ENCODE peak calls at places on chromosomes 7 and 10, in six cellular contexts. Q is HCT116, I is breast epithelium, O is upper lobe of left lung, X is ovary, T is gastrocnemius medialis. B is an unnamed sample. For H3K36me3, the result is how much of the 10 kb centered on the place peaks cover.

GRCh38 chr10:96496281-96496925 is 17.3 kb downstream of the TLL2 start:
- DNase-seq in X (no peak), T (no peak), O (no peak), I (no peak), Q (no peak), B (no peak)

GRCh38 chr10:96125142-96125515 is 5.0 kb upstream of the ZNF518A start:
- DNase-seq in T (no peak), X (no peak), I (no peak), Q (no peak), O (no peak), B (no peak)

GRCh38 chr10:131586958-131587357 is 275.4 kb upstream of the TCERG1L start:
- DNase-seq in Q (no peak), X (no peak), T (no peak), I (no peak), O (no peak), B (no peak)

GRCh38 chr10:25701651-25702050 is 232.4 kb upstream of the MYO3A start:
- DNase-seq in I (no peak), Q (no peak), X (no peak), T (no peak), O (peak), B (no peak)

GRCh38 chr10:104706886-104707285 is 65.8 kb downstream of the SORCS3 start:
- DNase-seq in Q (no peak), I (no peak), X (no peak), O (no peak), T (no peak), B (no peak)

GRCh38 chr10:47419421-47419820 is 35.3 kb upstream of the ZNF488 start:
- DNase-seq in Q (no peak), T (no peak), O (peak), X (no peak), I (no peak), B (no peak)

GRCh38 chr10:76160758-76161555 is 729.5 kb downstream of the LRMDA start:
- DNase-seq in I (no peak), O (no peak), X (no peak), Q (no peak), T (no peak), B (no peak)

GRCh38 chr10:125247576-125247975 is 87.2 kb upstream of the CTBP2 start:
- DNase-seq in Q (no peak), X (no peak), I (no peak), O (no peak), T (no peak), B (no peak)

GRCh38 chr7:150381096-150381495 is 2.0 kb downstream of the ZNF775 start:
- DNase-seq in I (no peak), Q (no peak), X (no peak), O (no peak), T (no peak), B (no peak)

GRCh38 chr7:90594791-90595317 is 1.3 kb upstream of the CDK14 start:
- DNase-seq in I (no peak), O (no peak), Q (no peak), T (peak), X (peak), B (peak)

GRCh38 chr10:71312840-71313789 is 5.9 kb upstream of the SLC29A3 start:
- DNase-seq in O (no peak), Q (no peak), I (peak), T (peak), X (peak), B (peak)

GRCh38 chr7:37482953-37483352 is 34.3 kb upstream of the ELMO1 start:
- DNase-seq in X (no peak), I (no peak), Q (no peak), O (no peak), T (no peak), B (no peak)

GRCh38 chr10:20274580-20274979 is 458.3 kb downstream of the PLXDC2 start:
- DNase-seq in I (no peak), Q (no peak), T (no peak), X (no peak), O (no peak), B (no peak)

GRCh38 chr7:152663926-152664325 is 12.0 kb downstream of the XRCC2 start:
- DNase-seq in O (no peak), Q (no peak), X (no peak), T (no peak), I (no peak), B (no peak)

GRCh38 chr7:75712517-75713361 is 26.0 kb downstream of the HIP1 start:
- DNase-seq in I (no peak), X (no peak), O (no peak), T (no peak), Q (no peak), B (no peak)

GRCh38 chr10:15367296-15367830 is 3.7 kb downstream of the FAM171A1 start:
- DNase-seq in I (no peak), Q (no peak), O (no peak), T (no peak), X (no peak), B (no peak)

GRCh38 chr7:20320322-20320721 is 10.4 kb upstream of the ITGB8 start:
- DNase-seq in O (no peak), Q (no peak), X (no peak), I (no peak), T (no peak), B (no peak)

GRCh38 chr7:37577901-37578300 is 105.7 kb upstream of the GPR141 start:
- DNase-seq in O (no peak), X (no peak), Q (no peak), I (no peak), T (no peak), B (no peak)

GRCh38 chr7:1569016-1569415 is 816 bp downstream of the PSMG3 start:
- DNase-seq in T (no peak), O (no peak), X (no peak), Q (no peak), I (no peak), B (no peak)

GRCh38 chr7:130641497-130641896 is 27.1 kb downstream of the COPG2 start:
- DNase-seq in T (no peak), O (no peak), I (no peak), Q (no peak), X (no peak), B (no peak)

GRCh38 chr10:107806006-107806405 is 641.5 kb upstream of the SORCS1 start:
- DNase-seq in T (no peak), Q (no peak), I (no peak), X (no peak), O (no peak), B (no peak)

GRCh38 chr7:1087462-1087809 is 477 bp upstream of the GPER1 start:
- DNase-seq in Q (no peak), O (no peak), T (no peak), X (no peak), I (no peak), B (no peak)

GRCh38 chr10:43819464-43820225 is 171.0 kb upstream of the ZNF32 start:
- DNase-seq in I (no peak), Q (no peak), O (peak), T (no peak), X (no peak), B (no peak)

GRCh38 chr7:97075928-97076327 is 41.6 kb upstream of the SDHAF3 start:
- DNase-seq in Q (peak), O (no peak), X (no peak), I (no peak), T (no peak), B (no peak)

GRCh38 chr7:150986099-150986512 is 4.7 kb upstream of the NOS3 start:
- DNase-seq in Q (no peak), I (no peak), O (no peak), X (peak), T (no peak), B (peak)

GRCh38 chr7:135206887-135207738 is 4.2 kb downstream of the WDR91 start:
- DNase-seq in O (no peak), T (no peak), X (no peak), I (no peak), Q (no peak), B (no peak)

GRCh38 chr10:71361581-71361980 is 35.1 kb upstream of the CDH23 start:
- DNase-seq in I (no peak), Q (no peak), O (peak), X (no peak), T (no peak), B (no peak)

GRCh38 chr7:98294798-98295382 is 13.4 kb downstream of the BRI3 start:
- DNase-seq in O (peak), Q (peak), X (no peak), T (peak), I (peak), B (peak)

GRCh38 chr7:114409750-114410149 is 4.9 kb upstream of the FOXP2 start:
- DNase-seq in T (no peak), I (no peak), O (no peak), X (no peak), Q (no peak), B (no peak)

DNA sequence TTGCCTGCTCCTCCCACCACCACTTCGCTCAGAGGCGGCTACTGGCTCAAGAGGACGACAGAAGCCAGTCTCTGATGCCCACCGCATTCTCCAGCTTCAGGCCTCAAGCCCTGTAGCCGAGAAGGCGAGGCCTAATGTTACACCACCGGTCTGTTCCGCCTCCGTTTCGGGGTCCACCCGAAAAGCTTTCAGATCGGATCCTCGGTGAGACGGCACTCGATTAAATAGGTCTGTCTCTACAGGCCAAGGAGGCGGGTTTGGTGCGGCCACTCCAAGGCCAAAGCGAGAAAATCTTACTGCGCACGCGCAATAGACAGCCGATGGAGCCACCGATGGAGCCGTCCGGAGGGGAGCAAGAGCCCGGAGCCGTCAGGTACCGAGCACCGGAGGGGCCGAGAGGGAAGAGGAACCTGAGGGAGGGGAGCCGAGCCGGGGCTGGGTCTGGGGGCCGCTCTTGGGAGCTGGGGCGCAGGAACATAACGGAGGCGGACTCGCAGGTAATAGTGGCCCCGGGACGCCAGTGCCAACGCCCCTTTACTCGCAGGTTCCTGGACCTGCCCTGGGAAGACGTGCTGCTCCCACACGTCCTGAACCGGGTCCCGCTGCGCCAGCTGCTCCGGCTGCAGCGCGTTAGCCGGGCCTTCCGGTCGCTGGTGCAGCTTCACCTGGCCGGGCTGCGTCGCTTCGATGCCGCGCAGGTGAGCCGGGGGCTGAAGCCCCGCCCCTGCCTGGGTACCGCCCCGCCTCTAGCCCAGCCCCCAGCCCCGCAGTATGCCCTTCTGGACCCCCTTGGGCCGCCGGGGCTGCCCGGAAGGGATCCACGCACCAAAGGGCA is at the start of gene FBXL15:
- DNase-seq in X (peak), T (peak), Q (peak), I (peak), O (peak), B (peak)
- TF ChIP-seq POLR2A in X (no peak), T (peak), Q (peak), I (no peak), O (peak), B (peak)

DNA sequence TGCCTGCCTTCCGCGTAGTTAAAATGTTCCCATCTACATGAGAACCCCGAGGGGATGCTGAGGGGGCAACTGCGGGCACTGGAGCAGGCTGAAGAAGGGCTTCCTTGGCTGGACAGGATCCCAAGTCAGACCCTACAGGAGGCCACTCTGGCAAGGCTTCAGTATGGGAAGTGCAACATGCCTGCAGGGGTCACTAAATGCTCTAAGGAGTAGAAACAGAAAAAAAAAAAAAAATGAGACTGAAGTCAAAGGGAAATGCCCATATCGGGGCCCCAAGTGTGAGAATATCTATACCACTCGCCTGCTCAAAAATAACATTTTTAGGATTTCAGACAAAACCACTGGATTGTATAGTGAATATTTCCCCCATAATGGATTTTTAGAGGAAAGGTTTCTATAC is 33.5 kb downstream of the FAM204A start:
- DNase-seq in X (no peak), O (no peak), I (no peak), T (no peak), Q (no peak), B (no peak)
- H3K36me3 ChIP-seq in X (under half), O (under half), I (under half), T (under half), Q (under half), B (under half)

DNA sequence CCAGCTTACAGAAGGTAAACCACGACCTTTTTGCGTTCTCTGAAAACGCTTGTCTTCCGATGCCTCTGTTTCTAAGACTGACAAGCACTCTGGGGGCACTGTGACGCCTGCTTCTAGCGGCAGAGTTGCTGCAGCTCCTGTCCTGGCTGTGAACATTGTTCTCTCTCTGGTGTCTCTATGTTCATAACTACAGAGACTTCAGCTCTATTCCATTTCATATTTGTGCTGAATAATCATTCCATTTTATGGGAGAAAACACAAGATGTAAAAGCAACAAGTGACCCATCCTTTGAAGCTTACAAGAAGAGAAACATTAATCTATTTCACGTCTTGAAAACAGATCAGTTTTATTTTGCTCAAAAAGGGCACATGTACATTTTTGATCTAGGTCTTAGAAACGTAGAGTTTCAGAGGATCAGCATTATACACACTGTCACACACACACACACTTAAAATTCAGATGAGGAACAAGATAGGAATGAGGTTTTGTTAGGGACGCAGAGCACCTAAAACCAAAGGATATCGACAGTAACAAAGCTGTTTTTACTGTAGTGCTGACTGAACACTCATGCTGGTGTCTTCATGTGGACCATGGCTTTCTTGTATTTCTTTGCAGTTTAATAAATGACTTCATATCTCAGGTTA is 3.0 kb downstream of the IKZF1 start:
- DNase-seq in X (no peak), I (no peak), T (no peak), Q (no peak), O (no peak), B (no peak)
- TF ChIP-seq POLR2A in X (no peak), I (no peak), T (no peak), Q (no peak), O (peak), B (no peak)

GRCh38 chr7:158759245-158759614 is 54.6 kb upstream of the NCAPG2 start:
- DNase-seq in I (no peak), Q (no peak), X (no peak), O (no peak), T (no peak), B (no peak)

GRCh38 chr7:158761945-158762344 is 57.3 kb upstream of the NCAPG2 start:
- DNase-seq in X (no peak), Q (no peak), I (no peak), O (no peak), T (no peak), B (no peak)

GRCh38 chr7:158760936-158761335 is 56.3 kb upstream of the NCAPG2 start:
- DNase-seq in T (no peak), X (no peak), Q (no peak), O (no peak), I (no peak), B (no peak)

GRCh38 chr7:158759749-158760444 is 55.3 kb upstream of the NCAPG2 start:
- DNase-seq in X (no peak), O (no peak), T (no peak), I (no peak), Q (no peak), B (no peak)

GRCh38 chr7:158760445-158760764 is 55.8 kb upstream of the NCAPG2 start:
- DNase-seq in X (no peak), O (no peak), I (no peak), Q (no peak), T (no peak), B (no peak)
- H3K36me3 ChIP-seq in X (under half), O (half or more), I (under half), Q (under half), T (under half), B (under half)

DNA sequence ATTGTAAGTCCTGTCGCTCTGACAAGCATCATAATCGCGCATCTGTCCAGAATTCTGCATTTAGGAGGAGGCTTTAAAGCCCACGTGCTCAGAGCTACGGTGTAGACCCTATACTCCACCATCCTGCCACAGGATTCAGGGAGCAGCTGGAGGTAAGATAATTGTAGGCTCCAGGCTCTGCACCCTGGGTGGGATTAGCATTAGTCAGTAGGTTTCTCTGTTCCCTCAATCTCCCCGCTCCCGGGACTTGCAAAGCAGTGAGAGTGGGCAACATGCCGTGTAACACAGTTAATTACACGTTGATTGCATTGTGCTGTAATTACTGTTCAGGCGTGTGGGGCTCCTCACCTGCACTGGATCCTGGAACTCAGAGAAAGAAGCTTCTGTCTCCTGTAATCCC is 89.3 kb upstream of the CUX1 start:
- DNase-seq in T (no peak), X (no peak), I (no peak), Q (no peak), O (no peak), B (no peak)
- TF ChIP-seq POLR2A in T (no peak), X (no peak), I (no peak), Q (no peak), O (no peak), B (no peak)

GRCh38 chr7:35650751-35651150 is 44.2 kb downstream of the HERPUD2 start:
- DNase-seq in O (no peak), X (no peak), T (no peak), I (no peak), Q (no peak), B (no peak)
- H3K36me3 ChIP-seq in O (under half), X (under half), T (under half), I (under half), Q (under half), B (under half)

DNA sequence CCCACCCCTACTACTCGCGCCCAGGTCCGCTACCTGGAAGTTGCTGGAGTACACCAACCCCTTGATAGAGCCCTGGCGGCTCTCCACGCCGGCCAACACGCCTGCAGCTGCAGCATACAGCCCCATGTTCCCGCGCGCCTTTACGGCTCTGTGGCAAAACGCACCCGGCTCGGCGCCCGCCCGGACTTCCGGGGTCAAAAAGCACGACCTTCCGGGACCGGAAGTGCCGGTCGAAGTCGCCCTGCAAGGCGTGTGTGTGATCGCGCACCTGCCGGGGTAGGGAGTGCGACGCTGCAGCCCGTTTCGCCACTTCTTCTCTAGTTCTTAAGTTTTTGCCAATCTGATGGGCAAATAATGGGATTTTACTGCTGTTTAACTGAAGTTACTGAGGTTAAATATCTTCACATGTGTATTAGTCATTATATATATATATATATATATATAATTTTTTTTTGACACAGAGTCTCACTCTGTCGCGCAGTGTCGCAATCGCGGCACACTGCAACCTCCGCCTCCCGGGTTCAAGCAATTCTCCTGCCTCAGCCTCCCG is at the start of gene NSUN5:
- DNase-seq in T (peak), X (peak), Q (peak), O (peak), I (peak), B (peak)
- TF ChIP-seq POLR2A in T (no peak), X (no peak), Q (peak), O (no peak), I (no peak), B (peak)

GRCh38 chr10:123882681-123883445 is 8.7 kb downstream of the CPXM2 start:
- DNase-seq in X (no peak), Q (no peak), T (no peak), O (peak), I (no peak), B (no peak)
- H3K36me3 ChIP-seq in X (under half), Q (under half), T (under half), O (under half), I (under half), B (under half)

B was measured in adrenal gland.